ENCODE peak calls at places on chromosomes 6 and 20, in four cellular contexts. C is tibial nerve, Y is body of pancreas, Z is stomach. J is an unnamed sample.

GRCh38 chr6:12718025-12718424 is 1.5 kb downstream of the PHACTR1 start:
- DNase-seq in Z (no peak), Y (no peak), C (no peak), J (no peak)

GRCh38 chr20:38523697-38524096 is 51.1 kb downstream of the RALGAPB start:
- DNase-seq in Z (no peak), C (no peak), Y (no peak), J (no peak)

GRCh38 chr20:50745634-50746137 is 14.3 kb downstream of the PARD6B start:
- DNase-seq in C (no peak), Z (no peak), Y (no peak), J (no peak)

GRCh38 chr6:135499441-135500340 is 2.2 kb upstream of the AHI1 start:
- DNase-seq in Z (no peak), Y (no peak), C (no peak), J (no peak)

GRCh38 chr6:337782-338464 is 45.6 kb downstream of the DUSP22 start:
- DNase-seq in Z (no peak), C (no peak), Y (no peak), J (no peak)

GRCh38 chr6:87139236-87139635 is 16.1 kb upstream of the ZNF292 start:
- DNase-seq in Y (peak; percentile 40), C (no peak), Z (no peak), J (no peak)

GRCh38 chr6:158817298-158818007 is 1.7 kb downstream of the EZR start:
- DNase-seq in C (no peak), Y (peak; percentile 85), Z (peak; percentile 83), J (peak; percentile 62)

GRCh38 chr6:149093643-149094042 is 223.9 kb upstream of the TAB2 start:
- DNase-seq in Y (no peak), C (no peak), Z (no peak), J (no peak)

GRCh38 chr6:99241905-99242534 is 107.5 kb downstream of the FAXC start:
- DNase-seq in Z (peak; percentile 34), Y (no peak), C (no peak), J (no peak)

GRCh38 chr6:156980948-156981347 is 203.8 kb downstream of the ARID1B start:
- DNase-seq in C (no peak), Z (no peak), Y (no peak), J (no peak)

GRCh38 chr6:73209117-73209516 is 16.2 kb downstream of the KHDC1L start:
- DNase-seq in C (no peak), Y (no peak), Z (no peak), J (no peak)

GRCh38 chr6:81820979-81821378 is 68.5 kb upstream of the TENT5A start:
- DNase-seq in Y (no peak), Z (no peak), C (no peak), J (no peak)

GRCh38 chr6:34391711-34392496 is 565 bp downstream of the NUDT3 start:
- DNase-seq in C (no peak), Y (peak; percentile 51), Z (peak; percentile 55), J (peak; percentile 62)

GRCh38 chr20:50342638-50343102 is 152.0 kb downstream of the CEBPB start:
- DNase-seq in Z (no peak), C (no peak), Y (no peak), J (no peak)

GRCh38 chr20:41249371-41249770 is 68.2 kb downstream of the ZHX3 start:
- DNase-seq in C (peak; percentile 47), Y (peak; percentile 50), Z (no peak), J (peak; percentile 57)

GRCh38 chr6:33813246-33813904 is 9.6 kb upstream of the MLN start:
- DNase-seq in Y (no peak), Z (no peak), C (no peak), J (no peak)

GRCh38 chr6:83038246-83038645 is 27.4 kb downstream of the UBE3D start:
- DNase-seq in Y (no peak), C (no peak), Z (no peak), J (no peak)

GRCh38 chr6:63418741-63419140 is 99.0 kb upstream of the LGSN start:
- DNase-seq in Z (no peak), Y (peak; percentile 20), C (no peak), J (no peak)

DNA sequence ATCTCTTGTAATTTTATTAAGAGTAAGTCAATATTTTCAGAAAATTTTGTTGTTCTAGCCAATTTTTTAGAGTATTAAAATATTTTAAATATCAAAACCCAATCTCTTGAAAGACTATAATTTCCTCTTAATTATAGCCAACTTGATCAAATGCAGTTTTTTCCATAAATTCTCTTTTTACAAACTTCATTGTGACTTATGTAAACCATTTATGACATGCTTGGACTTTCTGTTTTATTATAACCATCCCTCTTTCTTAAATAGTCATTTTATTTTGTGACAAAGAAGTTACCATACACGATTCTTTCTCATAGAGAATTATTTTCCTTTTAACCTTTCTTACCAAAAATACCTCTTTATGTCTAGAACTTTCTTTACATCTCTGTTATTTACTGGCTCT is 1075.5 kb downstream of the KHDRBS2 start:
- DNase-seq in Y (no peak), C (no peak), Z (no peak), J (no peak)
- H3K9me3 ChIP-seq in Y (no peaks in the 10 kb centered on the region), C (peaks cover 5% of the 10 kb centered on the region), Z (peaks cover 25% of the 10 kb centered on the region), J (peaks cover 31% of the 10 kb centered on the region)

GRCh38 chr6:37004044-37004984 is 1.1 kb upstream of the FGD2 start:
- DNase-seq in C (no peak), Z (no peak), Y (no peak), J (no peak)

GRCh38 chr6:37006793-37007339 is 1.4 kb downstream of the FGD2 start:
- DNase-seq in Y (no peak), Z (no peak), C (no peak), J (no peak)

GRCh38 chr6:37005827-37006514 is 516 bp downstream of the FGD2 start:
- DNase-seq in Y (no peak), C (no peak), Z (no peak), J (no peak)

GRCh38 chr6:37007340-37008043 is 2.0 kb downstream of the FGD2 start:
- DNase-seq in Z (no peak), Y (peak; percentile 56), C (no peak), J (peak; percentile 23)

DNA sequence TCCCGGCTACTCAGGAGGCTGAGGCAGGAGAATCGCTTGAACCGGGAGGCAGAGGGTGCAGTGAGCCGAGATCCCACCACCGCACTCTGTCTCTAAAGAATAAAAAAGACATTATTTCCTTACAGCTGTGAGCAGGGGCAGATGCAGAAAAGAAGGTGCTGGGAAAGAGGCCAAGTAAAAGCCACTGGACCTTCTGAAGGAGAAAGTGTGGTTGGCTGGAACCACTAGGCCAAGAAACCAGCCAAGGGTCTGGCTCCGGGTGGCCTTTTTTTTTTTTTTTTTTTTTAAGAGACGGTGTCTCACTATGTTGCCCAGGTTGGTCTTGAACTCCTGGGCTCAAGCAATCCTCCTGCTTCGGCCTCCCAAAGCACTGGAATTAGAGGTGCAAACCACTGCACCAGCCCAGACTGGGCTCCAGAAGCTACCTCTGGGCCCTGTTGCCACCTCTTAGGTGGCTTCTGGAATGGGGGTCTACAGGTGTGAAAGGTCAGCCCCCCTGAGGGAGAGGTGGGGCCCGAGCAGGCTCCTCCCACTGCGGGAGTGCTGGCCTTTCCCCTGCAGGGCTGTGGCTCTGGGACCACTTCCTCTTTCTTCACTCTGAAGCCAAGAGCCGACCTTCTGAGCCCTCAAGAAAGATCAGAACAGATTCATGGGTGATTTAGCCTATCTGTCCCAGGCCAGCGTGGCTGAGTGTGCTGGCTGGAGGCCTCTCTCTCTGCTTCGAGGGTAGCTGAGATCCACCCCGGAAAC is at the start of gene FGD2:
- DNase-seq in Z (no peak), Y (peak; percentile 27), C (no peak), J (no peak)
- H3K4me3 ChIP-seq in Z (peak within 1 kb of the TSS; percentile 15), Y (no peak within 1 kb of the TSS), C (peak within 1 kb of the TSS; percentile 30), J (peak within 1 kb of the TSS; percentile 36)

GRCh38 chr6:169863149-169863525 is 111.7 kb downstream of the ERMARD start:
- DNase-seq in Y (no peak), C (no peak), Z (peak; percentile 21), J (no peak)
- H3K9me3 ChIP-seq in Y (no peaks in the 10 kb centered on the region), C (no peaks in the 10 kb centered on the region), Z (peaks cover 1% of the 10 kb centered on the region), J (no peaks in the 10 kb centered on the region)

GRCh38 chr6:44493132-44493531 is 105.6 kb downstream of the CDC5L start:
- DNase-seq in Z (no peak), Y (no peak), C (no peak), J (no peak)
- H3K4me3 ChIP-seq in Z (no peak overlapping the region), Y (no peak overlapping the region), C (no peak overlapping the region), J (no peak overlapping the region)

GRCh38 chr6:92181347-92181746 is 1238.0 kb downstream of the EPHA7 start:
- DNase-seq in Y (no peak), Z (no peak), C (no peak), J (no peak)
- H3K9me3 ChIP-seq in Y (no peaks in the 10 kb centered on the region), Z (no peaks in the 10 kb centered on the region), C (no peaks in the 10 kb centered on the region), J (no peaks in the 10 kb centered on the region)

DNA sequence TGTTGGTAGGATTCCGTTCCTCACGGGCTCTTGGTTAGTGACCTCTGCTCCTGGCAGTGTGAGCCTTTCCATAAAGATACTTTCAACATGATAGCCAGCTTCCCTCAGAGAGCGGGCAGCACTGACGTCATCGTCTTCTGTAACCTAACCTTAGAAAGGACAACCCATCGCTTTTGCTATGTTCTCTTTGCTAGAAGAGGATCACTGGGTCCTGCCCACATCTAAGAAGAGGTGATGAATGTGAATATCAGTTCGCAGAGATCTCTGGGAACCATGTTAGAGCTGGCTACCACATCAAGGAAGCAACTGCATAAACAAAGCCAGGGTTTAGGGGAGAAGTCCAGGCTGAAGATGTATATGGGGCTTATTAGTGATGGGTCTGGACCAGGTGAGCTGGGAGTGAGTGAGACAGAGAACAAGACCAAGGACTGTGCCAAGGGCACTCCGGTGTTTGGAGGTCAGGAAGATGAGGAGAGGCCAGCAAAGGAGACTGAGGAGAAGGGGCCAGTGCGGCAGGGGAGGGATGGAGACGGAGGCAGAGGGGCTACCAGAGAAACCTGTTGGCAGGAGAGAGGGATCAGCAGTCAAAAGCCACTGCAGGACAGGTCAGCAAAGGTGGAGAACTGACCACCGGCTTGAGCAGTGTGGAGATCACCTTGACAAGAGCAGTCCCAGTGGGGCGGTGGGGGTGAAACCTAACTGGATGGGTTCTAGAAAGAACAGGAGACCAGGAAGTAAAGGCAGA is 39.7 kb downstream of the PIM1 start:
- DNase-seq in Y (no peak), C (no peak), Z (no peak), J (no peak)
- H3K4me3 ChIP-seq in Y (no peak overlapping the region), C (no peak overlapping the region), Z (no peak overlapping the region), J (no peak overlapping the region)

DNA sequence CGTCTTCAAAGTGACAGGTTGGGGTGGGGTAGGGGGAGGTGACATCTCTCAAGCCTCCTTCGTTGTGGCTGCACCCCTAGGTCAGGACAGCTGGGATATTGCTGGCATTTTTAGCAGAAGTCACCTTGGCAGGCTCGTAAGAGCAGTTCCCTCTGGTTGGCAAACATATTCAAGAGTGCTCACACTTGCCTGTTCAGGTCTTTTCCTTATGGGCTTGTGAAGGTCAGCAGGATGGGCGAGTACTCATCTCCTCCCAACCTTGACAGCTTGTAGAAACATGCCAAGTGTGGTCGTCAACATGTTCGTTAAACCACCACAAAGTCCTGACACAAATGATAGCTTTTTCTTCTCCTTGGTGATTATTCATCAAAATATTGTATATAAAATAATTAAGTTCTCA is 113.6 kb downstream of the HDGFL1 start:
- DNase-seq in Z (no peak), C (no peak), Y (no peak), J (no peak)
- H3K9me3 ChIP-seq in Z (no peaks in the 10 kb centered on the region), C (no peaks in the 10 kb centered on the region), Y (no peaks in the 10 kb centered on the region), J (no peaks in the 10 kb centered on the region)